ENCODE peak calls at places on chromosomes 13 and 19, in seven cellular contexts. One of them, this sample, is unnamed.
A peak's percentile ranks its signal among the peaks of the same experiment; 100 is the strongest.

GRCh38 chr19:45815501-45816216 is 551 bp upstream of the RSPH6A start:
- DNase-seq in GM12878: no peak
- DNase-seq in breast epithelium: no peak
- DNase-seq in endothelial cell of umbilical vein: peak; percentile 44
- DNase-seq in upper lobe of left lung: peak; percentile 75
- DNase-seq in GM23338: peak; percentile 95
- DNase-seq in SK-N-MC: no peak
- DNase-seq in this sample: no peak

GRCh38 chr19:10086904-10087256 is 763 bp downstream of the SHFL start:
- DNase-seq in GM12878: no peak
- DNase-seq in breast epithelium: no peak
- DNase-seq in endothelial cell of umbilical vein: no peak
- DNase-seq in upper lobe of left lung: peak; percentile 88
- DNase-seq in GM23338: no peak
- DNase-seq in SK-N-MC: no peak
- DNase-seq in this sample: no peak

GRCh38 chr19:33416307-33417215 is 43.1 kb downstream of the CEBPG start:
- DNase-seq in GM12878: no peak
- DNase-seq in breast epithelium: no peak
- DNase-seq in endothelial cell of umbilical vein: peak; percentile 62
- DNase-seq in upper lobe of left lung: no peak
- DNase-seq in GM23338: peak; percentile 90
- DNase-seq in SK-N-MC: peak; percentile 3
- DNase-seq in this sample: peak; percentile 71

GRCh38 chr13:110187501-110188161 is 119.3 kb downstream of the COL4A1 start:
- DNase-seq in GM12878: no peak
- DNase-seq in breast epithelium: no peak
- DNase-seq in endothelial cell of umbilical vein: peak; percentile 37
- DNase-seq in upper lobe of left lung: no peak
- DNase-seq in GM23338: no peak
- DNase-seq in SK-N-MC: peak; percentile 61
- DNase-seq in this sample: no peak

GRCh38 chr13:53341144-53341510 is 312.5 kb downstream of the OLFM4 start:
- DNase-seq in GM12878: no peak
- DNase-seq in breast epithelium: no peak
- DNase-seq in endothelial cell of umbilical vein: no peak
- DNase-seq in upper lobe of left lung: no peak
- DNase-seq in GM23338: peak; percentile 10
- DNase-seq in SK-N-MC: no peak
- DNase-seq in this sample: no peak

GRCh38 chr13:40672310-40673060 is 6.0 kb upstream of the FOXO1 start:
- DNase-seq in GM12878: no peak
- DNase-seq in breast epithelium: no peak
- DNase-seq in endothelial cell of umbilical vein: peak; percentile 90
- DNase-seq in upper lobe of left lung: no peak
- DNase-seq in GM23338: peak; percentile 72
- DNase-seq in SK-N-MC: no peak
- DNase-seq in this sample: no peak

GRCh38 chr13:25232937-25233515 is 54.3 kb downstream of the MTMR6 start:
- DNase-seq in GM12878: no peak
- DNase-seq in breast epithelium: no peak
- DNase-seq in endothelial cell of umbilical vein: peak; percentile 39
- DNase-seq in upper lobe of left lung: no peak
- DNase-seq in GM23338: peak; percentile 69
- DNase-seq in SK-N-MC: no peak
- DNase-seq in this sample: no peak

GRCh38 chr13:100941377-100941776 is 266.8 kb upstream of the TMTC4 start:
- DNase-seq in GM12878: no peak
- DNase-seq in breast epithelium: no peak
- DNase-seq in endothelial cell of umbilical vein: no peak
- DNase-seq in upper lobe of left lung: no peak
- DNase-seq in GM23338: no peak
- DNase-seq in SK-N-MC: no peak
- DNase-seq in this sample: no peak

GRCh38 chr13:77919351-77920294 is 992 bp upstream of the EDNRB start:
- DNase-seq in GM12878: no peak
- DNase-seq in breast epithelium: peak; percentile 50
- DNase-seq in endothelial cell of umbilical vein: peak; percentile 51
- DNase-seq in upper lobe of left lung: peak; percentile 65
- DNase-seq in GM23338: peak; percentile 69
- DNase-seq in SK-N-MC: no peak
- DNase-seq in this sample: peak; percentile 21

GRCh38 chr13:94323746-94324408 is 155.6 kb downstream of the DCT start:
- DNase-seq in GM12878: no peak
- DNase-seq in breast epithelium: no peak
- DNase-seq in endothelial cell of umbilical vein: no peak
- DNase-seq in upper lobe of left lung: no peak
- DNase-seq in GM23338: peak; percentile 19
- DNase-seq in SK-N-MC: no peak
- DNase-seq in this sample: no peak

GRCh38 chr19:10510301-10510802 is 6.9 kb downstream of the S1PR5 start:
- DNase-seq in GM12878: no peak
- DNase-seq in breast epithelium: no peak
- DNase-seq in endothelial cell of umbilical vein: no peak
- DNase-seq in upper lobe of left lung: peak; percentile 62
- DNase-seq in GM23338: peak; percentile 86
- DNase-seq in SK-N-MC: no peak
- DNase-seq in this sample: peak; percentile 33

GRCh38 chr13:20512042-20512683 is 13.5 kb downstream of the CRYL1 start:
- DNase-seq in GM12878: no peak
- DNase-seq in breast epithelium: no peak
- DNase-seq in endothelial cell of umbilical vein: no peak
- DNase-seq in upper lobe of left lung: no peak
- DNase-seq in GM23338: peak; percentile 72
- DNase-seq in SK-N-MC: peak; percentile 45
- DNase-seq in this sample: no peak

GRCh38 chr19:366951-367350 is 22.4 kb upstream of the MIER2 start:
- DNase-seq in GM12878: no peak
- DNase-seq in breast epithelium: no peak
- DNase-seq in endothelial cell of umbilical vein: no peak
- DNase-seq in upper lobe of left lung: no peak
- DNase-seq in GM23338: no peak
- DNase-seq in SK-N-MC: no peak
- DNase-seq in this sample: no peak

GRCh38 chr13:27341616-27342015 is 71.0 kb downstream of the RASL11A start:
- DNase-seq in GM12878: no peak
- DNase-seq in breast epithelium: no peak
- DNase-seq in endothelial cell of umbilical vein: no peak
- DNase-seq in upper lobe of left lung: no peak
- DNase-seq in GM23338: peak; percentile 15
- DNase-seq in SK-N-MC: no peak
- DNase-seq in this sample: no peak

GRCh38 chr13:30111810-30112209 is 195.5 kb downstream of the KATNAL1 start:
- DNase-seq in GM12878: no peak
- DNase-seq in breast epithelium: no peak
- DNase-seq in endothelial cell of umbilical vein: no peak
- DNase-seq in upper lobe of left lung: no peak
- DNase-seq in GM23338: peak; percentile 54
- DNase-seq in SK-N-MC: no peak
- DNase-seq in this sample: no peak

GRCh38 chr19:47704024-47704423 is 9.2 kb upstream of the EHD2 start:
- DNase-seq in GM12878: no peak
- DNase-seq in breast epithelium: no peak
- DNase-seq in endothelial cell of umbilical vein: no peak
- DNase-seq in upper lobe of left lung: no peak
- DNase-seq in GM23338: no peak
- DNase-seq in SK-N-MC: no peak
- DNase-seq in this sample: peak; percentile 19

GRCh38 chr13:97255515-97255999 is 33.4 kb downstream of the MBNL2 start:
- DNase-seq in GM12878: no peak
- DNase-seq in breast epithelium: no peak
- DNase-seq in endothelial cell of umbilical vein: no peak
- DNase-seq in upper lobe of left lung: no peak
- DNase-seq in GM23338: no peak
- DNase-seq in SK-N-MC: no peak
- DNase-seq in this sample: no peak

GRCh38 chr13:97257800-97258799 is 36.0 kb downstream of the MBNL2 start:
- DNase-seq in GM12878: peak; percentile 37
- DNase-seq in breast epithelium: no peak
- DNase-seq in endothelial cell of umbilical vein: peak; percentile 98
- DNase-seq in upper lobe of left lung: no peak
- DNase-seq in GM23338: peak; percentile 79
- DNase-seq in SK-N-MC: no peak
- DNase-seq in this sample: no peak

GRCh38 chr13:97257228-97257755 is 35.2 kb downstream of the MBNL2 start:
- DNase-seq in GM12878: no peak
- DNase-seq in breast epithelium: no peak
- DNase-seq in endothelial cell of umbilical vein: no peak
- DNase-seq in upper lobe of left lung: no peak
- DNase-seq in GM23338: no peak
- DNase-seq in SK-N-MC: no peak
- DNase-seq in this sample: no peak

GRCh38 chr13:97254809-97255208 is 32.7 kb downstream of the MBNL2 start:
- DNase-seq in GM12878: no peak
- DNase-seq in breast epithelium: no peak
- DNase-seq in endothelial cell of umbilical vein: no peak
- DNase-seq in upper lobe of left lung: no peak
- DNase-seq in GM23338: no peak
- DNase-seq in SK-N-MC: no peak
- DNase-seq in this sample: no peak

DNA sequence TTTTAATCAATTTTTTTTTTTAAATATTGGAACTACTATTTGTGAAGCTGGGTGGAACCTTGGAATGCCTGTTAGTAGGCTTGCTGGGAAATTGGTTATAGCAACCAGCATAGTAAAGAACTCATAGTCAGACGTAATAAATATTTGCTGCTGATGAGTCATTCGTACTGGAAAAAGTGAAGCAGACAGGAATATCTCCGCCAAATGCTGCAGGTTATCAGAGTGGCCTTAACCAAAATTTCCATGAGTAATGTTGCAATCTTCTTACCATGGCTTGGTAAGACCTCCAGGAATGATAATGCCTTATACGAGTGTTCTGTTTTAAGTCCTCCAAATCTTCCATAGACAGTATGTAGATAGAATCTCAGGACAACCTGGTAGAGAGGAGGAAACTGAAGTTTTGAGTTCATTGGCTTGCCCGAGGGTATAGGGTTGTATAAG is 34.2 kb downstream of the MBNL2 start:
- DNase-seq in GM12878: no peak
- DNase-seq in breast epithelium: no peak
- DNase-seq in endothelial cell of umbilical vein: peak; percentile 97
- DNase-seq in upper lobe of left lung: no peak
- DNase-seq in GM23338: no peak
- DNase-seq in SK-N-MC: no peak
- DNase-seq in this sample: no peak
- TF ChIP-seq POLR2AphosphoS5 in GM12878: no peak
- TF ChIP-seq POLR2AphosphoS5 in breast epithelium: no peak
- TF ChIP-seq POLR2AphosphoS5 in endothelial cell of umbilical vein: peak; percentile 47
- TF ChIP-seq POLR2AphosphoS5 in upper lobe of left lung: no peak
- TF ChIP-seq POLR2AphosphoS5 in GM23338: no peak
- TF ChIP-seq POLR2AphosphoS5 in SK-N-MC: no peak
- TF ChIP-seq POLR2AphosphoS5 in this sample: peak; percentile 50

DNA sequence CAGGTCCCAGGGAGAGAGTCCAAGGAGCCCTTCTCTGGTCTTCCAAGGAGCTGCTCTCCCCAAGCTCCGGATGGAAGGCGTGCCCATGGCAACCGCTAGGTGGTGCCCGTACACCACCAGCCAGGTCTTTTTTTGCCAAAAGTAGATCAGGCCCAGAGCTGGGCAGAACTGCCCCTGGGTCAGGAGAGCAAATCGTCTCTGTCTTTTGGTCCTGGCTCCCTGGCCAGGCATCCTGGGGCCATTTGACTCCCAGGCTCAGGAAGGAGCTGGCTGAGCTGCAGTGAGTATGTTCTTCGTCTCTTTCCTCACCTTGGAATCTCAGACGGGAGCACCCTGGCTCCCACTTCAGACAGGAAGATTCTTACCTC is 24.6 kb upstream of the BCL3 start:
- DNase-seq in GM12878: peak; percentile 54
- DNase-seq in breast epithelium: peak; percentile 87
- DNase-seq in endothelial cell of umbilical vein: peak; percentile 81
- DNase-seq in upper lobe of left lung: peak; percentile 87
- DNase-seq in GM23338: peak; percentile 88
- DNase-seq in SK-N-MC: no peak
- DNase-seq in this sample: peak; percentile 90
- TF ChIP-seq POLR2AphosphoS5 in GM12878: no peak
- TF ChIP-seq POLR2AphosphoS5 in breast epithelium: peak; percentile 59
- TF ChIP-seq POLR2AphosphoS5 in endothelial cell of umbilical vein: no peak
- TF ChIP-seq POLR2AphosphoS5 in upper lobe of left lung: peak; percentile 13
- TF ChIP-seq POLR2AphosphoS5 in GM23338: no peak
- TF ChIP-seq POLR2AphosphoS5 in SK-N-MC: no peak
- TF ChIP-seq POLR2AphosphoS5 in this sample: peak; percentile 34

DNA sequence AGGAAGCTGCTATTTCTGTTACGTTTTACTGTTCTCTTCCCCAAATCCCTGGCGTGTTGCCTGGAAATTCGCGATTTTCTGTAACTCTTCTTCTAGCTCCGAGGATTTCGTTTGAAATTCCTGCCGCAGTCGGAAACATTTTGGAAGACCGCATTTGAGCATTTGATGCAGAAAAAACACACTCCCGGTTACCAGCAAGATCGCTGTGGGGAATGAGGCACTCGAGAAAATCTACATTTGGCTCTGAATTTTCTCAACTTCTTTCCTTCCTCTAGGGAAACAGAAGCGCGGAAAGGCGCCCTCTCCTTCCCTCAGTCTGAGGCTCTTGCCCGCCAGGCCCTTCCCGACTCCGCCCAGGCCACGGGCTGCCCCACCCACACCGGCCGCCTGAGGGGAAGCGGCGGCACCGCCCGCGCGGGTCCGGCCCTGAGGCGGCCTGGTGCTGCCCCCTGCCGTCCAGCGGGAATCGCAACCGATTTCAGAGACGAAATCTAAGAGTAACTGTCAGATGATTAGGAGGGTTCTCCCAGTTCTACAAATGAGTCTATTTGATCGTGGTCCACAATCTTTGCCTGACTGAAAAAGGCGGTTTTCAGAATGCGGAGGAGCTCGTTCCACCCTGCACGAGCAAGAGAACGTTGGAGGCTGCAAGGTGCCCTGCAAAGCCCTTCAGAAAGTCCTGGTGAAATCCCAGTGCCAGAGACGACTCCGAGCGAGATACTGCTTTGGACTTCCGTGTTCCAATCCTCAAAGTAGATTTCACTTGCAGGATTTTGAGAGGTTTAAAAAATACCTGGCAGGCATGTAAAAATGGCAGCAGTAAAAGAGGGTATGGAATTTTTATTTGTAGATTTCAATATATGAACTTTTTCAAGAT is 18.4 kb upstream of the TUBGCP3 start:
- DNase-seq in GM12878: no peak
- DNase-seq in breast epithelium: peak; percentile 83
- DNase-seq in endothelial cell of umbilical vein: peak; percentile 88
- DNase-seq in upper lobe of left lung: peak; percentile 99
- DNase-seq in GM23338: peak; percentile 95
- DNase-seq in SK-N-MC: no peak
- DNase-seq in this sample: peak; percentile 95
- TF ChIP-seq POLR2AphosphoS5 in GM12878: no peak
- TF ChIP-seq POLR2AphosphoS5 in breast epithelium: peak; percentile 17
- TF ChIP-seq POLR2AphosphoS5 in endothelial cell of umbilical vein: peak; percentile 48
- TF ChIP-seq POLR2AphosphoS5 in upper lobe of left lung: peak; percentile 46
- TF ChIP-seq POLR2AphosphoS5 in GM23338: peak; percentile 66
- TF ChIP-seq POLR2AphosphoS5 in SK-N-MC: peak; percentile 61
- TF ChIP-seq POLR2AphosphoS5 in this sample: peak; percentile 55

GRCh38 chr13:39215971-39216370 is 177.7 kb downstream of the NHLRC3 start:
- DNase-seq in GM12878: no peak
- DNase-seq in breast epithelium: no peak
- DNase-seq in endothelial cell of umbilical vein: no peak
- DNase-seq in upper lobe of left lung: no peak
- DNase-seq in GM23338: no peak
- DNase-seq in SK-N-MC: no peak
- DNase-seq in this sample: no peak

GRCh38 chr13:39210961-39211534 is 172.8 kb downstream of the NHLRC3 start:
- DNase-seq in GM12878: no peak
- DNase-seq in breast epithelium: no peak
- DNase-seq in endothelial cell of umbilical vein: no peak
- DNase-seq in upper lobe of left lung: no peak
- DNase-seq in GM23338: peak; percentile 22
- DNase-seq in SK-N-MC: no peak
- DNase-seq in this sample: no peak

GRCh38 chr13:39209731-39210633 is 171.7 kb downstream of the NHLRC3 start:
- DNase-seq in GM12878: no peak
- DNase-seq in breast epithelium: no peak
- DNase-seq in endothelial cell of umbilical vein: no peak
- DNase-seq in upper lobe of left lung: no peak
- DNase-seq in GM23338: no peak
- DNase-seq in SK-N-MC: no peak
- DNase-seq in this sample: no peak
- TF ChIP-seq POLR2AphosphoS5 in GM12878: no peak
- TF ChIP-seq POLR2AphosphoS5 in breast epithelium: no peak
- TF ChIP-seq POLR2AphosphoS5 in endothelial cell of umbilical vein: no peak
- TF ChIP-seq POLR2AphosphoS5 in upper lobe of left lung: no peak
- TF ChIP-seq POLR2AphosphoS5 in GM23338: no peak
- TF ChIP-seq POLR2AphosphoS5 in SK-N-MC: no peak
- TF ChIP-seq POLR2AphosphoS5 in this sample: no peak

This sample was measured in transverse colon.